ENCODE peak calls at places on chromosome X, in four cellular contexts. R is WTC11, G is GM12878, N is SK-N-SH. W is an unnamed sample.

GRCh38 chrX:3403748-3404147 is 57.3 kb upstream of the MXRA5 start:
- DNase-seq in R (no peak), N (no peak), G (no peak), W (no peak)

GRCh38 chrX:117196481-117196880 is 733.7 kb upstream of the CT83 start:
- DNase-seq in G (no peak), N (no peak), R (peak), W (no peak)

GRCh38 chrX:7828594-7828993 is 14.4 kb upstream of the VCX start:
- DNase-seq in R (no peak), N (no peak), G (no peak), W (no peak)

GRCh38 chrX:150649096-150649870 is 43.9 kb upstream of the MTMR1 start:
- DNase-seq in N (no peak), R (no peak), G (no peak), W (no peak)

GRCh38 chrX:113929004-113929403 is 654.9 kb upstream of the HTR2C start:
- DNase-seq in N (peak), R (peak), G (no peak), W (peak)

GRCh38 chrX:10356979-10357378 is 200.2 kb downstream of the CLCN4 start:
- DNase-seq in G (no peak), R (no peak), N (no peak), W (no peak)

GRCh38 chrX:20267924-20268701 is 1.4 kb upstream of the RPS6KA3 start:
- DNase-seq in G (no peak), R (peak), N (peak), W (peak)

GRCh38 chrX:54482839-54483593 is 13.0 kb downstream of the FGD1 start:
- DNase-seq in G (no peak), R (peak), N (peak), W (no peak)

GRCh38 chrX:14073561-14073960 is 43.9 kb upstream of the GEMIN8 start:
- DNase-seq in R (no peak), N (no peak), G (no peak), W (no peak)

GRCh38 chrX:152177497-152178269 is 39.3 kb upstream of the MAGEA10 start:
- DNase-seq in R (no peak), G (no peak), N (no peak), W (no peak)

GRCh38 chrX:49934148-49934547 is 11.8 kb downstream of the CLCN5 start:
- DNase-seq in R (no peak), N (no peak), G (no peak), W (no peak)

GRCh38 chrX:13717697-13718483 is 16.5 kb downstream of the TRAPPC2 start:
- DNase-seq in N (no peak), G (no peak), R (no peak), W (no peak)

GRCh38 chrX:123477673-123478072 is 255.2 kb downstream of the THOC2 start:
- DNase-seq in N (no peak), G (no peak), R (no peak), W (no peak)

GRCh38 chrX:71935542-71935941 is 24.9 kb downstream of the NHSL2 start:
- DNase-seq in N (no peak), R (peak), G (no peak), W (no peak)

GRCh38 chrX:54452920-54453319 is 12.7 kb downstream of the TSR2 start:
- DNase-seq in G (no peak), R (peak), N (peak), W (peak)

GRCh38 chrX:78066110-78066509 is 37.9 kb upstream of the PGK1 start:
- DNase-seq in N (no peak), R (no peak), G (no peak), W (no peak)

GRCh38 chrX:128975716-128976115 is 547.6 kb downstream of the SMARCA1 start:
- DNase-seq in N (peak), G (no peak), R (peak), W (peak)

GRCh38 chrX:125108926-125109325 is 210.7 kb upstream of the TEX13C start:
- DNase-seq in R (no peak), N (no peak), G (no peak), W (no peak)

GRCh38 chrX:139831689-139832456 is 101.0 kb downstream of the ATP11C start:
- DNase-seq in R (no peak), G (no peak), N (no peak), W (no peak)

GRCh38 chrX:136146614-136147319 is 566 bp upstream of the FHL1 start:
- DNase-seq in G (no peak), R (peak), N (no peak), W (no peak)

GRCh38 chrX:9438950-9439494 is 25.8 kb upstream of the TBL1X start:
- DNase-seq in G (no peak), R (no peak), N (no peak), W (peak)

GRCh38 chrX:119783026-119783425 is 8.4 kb downstream of the RPL39 start:
- DNase-seq in G (no peak), R (no peak), N (no peak), W (no peak)

DNA sequence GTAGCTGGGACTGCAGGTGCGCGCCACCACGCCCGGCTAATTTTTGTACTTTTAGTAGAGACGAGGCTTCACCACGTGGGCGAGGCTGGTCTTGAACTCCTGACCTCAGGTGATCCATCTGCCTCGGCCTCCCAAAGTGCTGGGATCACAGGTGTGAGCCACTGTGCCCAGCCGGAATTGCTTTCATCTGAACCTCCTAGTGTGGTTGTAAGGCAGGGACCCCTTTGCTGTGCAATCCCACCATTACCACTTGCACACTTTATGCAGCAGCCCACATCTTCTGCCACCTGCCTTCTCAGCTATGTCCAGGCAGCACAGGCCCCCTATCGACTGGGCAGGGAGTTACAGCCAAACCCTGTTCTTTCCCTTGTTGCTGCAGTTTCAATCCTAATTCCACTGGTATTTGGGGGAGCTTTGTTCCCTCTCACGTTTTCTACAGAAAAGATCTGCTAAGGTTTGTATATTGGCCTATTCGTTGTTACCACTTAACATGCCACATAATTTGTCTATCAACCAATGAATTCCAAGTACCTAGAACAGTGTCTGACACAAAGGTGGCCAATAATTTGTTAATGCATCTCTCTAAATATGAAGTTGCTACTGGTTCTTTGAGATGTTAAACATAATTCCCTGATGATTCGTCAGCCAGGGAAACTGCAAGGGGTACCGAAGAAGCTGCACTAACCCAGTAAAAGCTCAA is 6.5 kb downstream of the RPL39 start:
- DNase-seq in N (peak), R (peak), G (no peak), W (peak)
- TF ChIP-seq USF1 in N (no peak), R (no peak), G (no peak), W (no peak)

GRCh38 chrX:47539860-47540259 is 21.1 kb upstream of the ARAF start:
- DNase-seq in G (no peak), R (no peak), N (no peak), W (no peak)

GRCh38 chrX:47543496-47543895 is 17.5 kb upstream of the ARAF start:
- DNase-seq in R (no peak), N (no peak), G (no peak), W (no peak)

DNA sequence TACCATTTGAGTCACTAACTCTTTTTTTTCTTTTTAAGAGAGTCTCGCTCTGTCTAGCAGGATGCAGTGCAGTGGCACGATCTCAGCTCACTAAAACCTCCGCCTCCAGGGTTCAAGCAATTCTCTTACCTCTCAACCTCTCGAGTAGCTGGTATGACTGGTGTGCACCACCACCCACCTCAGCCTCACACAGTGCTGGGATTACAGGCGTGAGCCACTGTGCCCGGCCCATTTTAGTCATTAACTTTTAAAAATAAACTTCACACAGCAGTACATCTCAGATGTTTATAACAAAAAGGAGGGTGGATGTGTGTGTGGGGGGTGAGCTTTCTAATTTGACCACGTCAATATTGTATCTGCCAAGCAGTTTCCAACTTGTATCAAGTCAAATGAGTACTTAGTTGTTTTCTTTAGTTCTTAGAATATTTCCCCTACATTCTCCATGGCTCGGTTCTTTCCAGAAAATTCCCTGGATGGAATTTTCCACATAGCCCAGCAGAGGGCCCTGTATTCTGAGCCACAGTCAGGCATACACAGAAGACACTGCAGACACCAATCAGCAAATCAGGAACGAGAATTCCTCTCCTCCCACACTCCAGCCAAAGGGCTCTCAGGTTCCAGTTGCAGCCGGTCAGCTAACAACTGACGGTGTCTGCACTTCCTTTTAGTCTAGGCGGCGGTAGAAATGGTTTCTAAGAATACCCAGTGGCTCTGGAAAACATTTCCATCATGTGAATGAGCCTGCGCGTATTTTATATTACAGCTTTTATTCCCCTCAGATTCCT is 20.1 kb upstream of the ARAF start:
- DNase-seq in G (no peak), N (peak), R (peak), W (peak)
- TF ChIP-seq USF1 in G (no peak), N (no peak), R (no peak), W (no peak)

GRCh38 chrX:31038585-31039326 is 33.1 kb downstream of the FTHL17 start:
- DNase-seq in N (peak), R (peak), G (no peak), W (peak)
- TF ChIP-seq USF1 in N (no peak), R (no peak), G (no peak), W (no peak)

DNA sequence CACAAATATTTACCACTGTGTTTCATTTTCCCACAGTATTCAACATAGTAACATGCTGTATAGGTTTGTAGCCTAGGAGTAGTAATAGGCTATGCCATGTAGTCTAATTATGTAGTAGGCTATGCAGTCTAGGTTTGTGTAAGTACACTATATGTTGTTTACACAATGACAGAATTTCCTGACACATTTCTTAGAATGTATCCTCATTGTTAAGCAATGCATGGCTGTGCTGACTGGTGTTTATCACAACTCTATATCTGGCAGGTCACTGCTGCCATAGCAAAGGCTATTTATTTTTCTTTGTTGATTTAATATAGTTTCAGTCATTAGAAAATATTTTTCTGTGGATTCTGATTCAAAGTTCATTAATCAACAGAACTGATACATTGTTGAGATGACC is 108.3 kb upstream of the TEX13A start:
- DNase-seq in G (no peak), N (no peak), R (no peak), W (no peak)
- TF ChIP-seq USF1 in G (no peak), N (no peak), R (no peak), W (no peak)

DNA sequence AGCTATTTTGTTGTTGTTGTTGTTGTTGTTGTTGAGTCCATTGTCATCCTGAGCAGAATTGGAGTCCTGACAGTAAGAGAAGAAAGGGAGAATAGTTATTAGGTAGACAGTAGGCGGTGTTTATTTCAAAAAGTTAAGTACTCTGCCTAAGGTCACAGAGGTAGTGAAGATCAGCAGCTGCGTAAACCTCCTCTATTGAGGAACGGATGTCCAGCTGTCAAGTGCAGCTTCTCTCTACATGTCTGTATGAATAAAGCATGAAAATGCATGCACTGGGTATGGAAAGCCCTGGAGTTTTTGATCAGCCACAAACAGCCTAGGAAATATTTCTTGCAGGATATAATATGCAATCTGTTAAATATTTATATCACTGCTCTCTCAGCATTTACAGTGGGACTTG is 109.4 kb upstream of the CBLL2 start:
- DNase-seq in G (no peak), N (no peak), R (no peak), W (no peak)
- TF ChIP-seq USF1 in G (no peak), N (no peak), R (no peak), W (no peak)

GRCh38 chrX:107744868-107745267 is 30.7 kb downstream of the TSC22D3 start:
- DNase-seq in N (no peak), G (no peak), R (no peak), W (no peak)
- TF ChIP-seq USF1 in N (no peak), G (no peak), R (no peak), W (no peak)